ENCODE peak calls at places on chromosomes 4 and X, in four cellular contexts. W is IMR-90, A is A549, U is HepG2. I is an unnamed sample.

GRCh38 chrX:20857746-20858145 is 516.5 kb upstream of the CNKSR2 start:
- DNase-seq in W (no peak), A (no peak), U (no peak), I (no peak)

GRCh38 chrX:22043872-22044271 is 11.7 kb downstream of the PHEX start:
- DNase-seq in W (no peak), A (no peak), U (no peak), I (no peak)

GRCh38 chr4:24382381-24382780 is 202.0 kb downstream of the DHX15 start:
- DNase-seq in W (peak; percentile 78), A (peak; percentile 21), U (peak; percentile 75), I (no peak)

GRCh38 chrX:111460612-111461011 is 48.6 kb upstream of the DCX start:
- DNase-seq in W (no peak), A (no peak), U (no peak), I (no peak)

GRCh38 chr4:64940698-64941097 is 531.4 kb upstream of the TECRL start:
- DNase-seq in W (no peak), A (no peak), U (no peak), I (no peak)

GRCh38 chr4:136009258-136009832 is 1522.9 kb downstream of the PCDH18 start:
- DNase-seq in W (no peak), A (no peak), U (no peak), I (no peak)

GRCh38 chr4:37767546-37767945 is 58.9 kb upstream of the PGM2 start:
- DNase-seq in W (peak; percentile 44), A (no peak), U (peak; percentile 18), I (no peak)

GRCh38 chr4:89284828-89285227 is 22.8 kb downstream of the GPRIN3 start:
- DNase-seq in W (no peak), A (no peak), U (no peak), I (peak; percentile 48)

GRCh38 chrX:47564438-47565085 is 3.6 kb downstream of the ARAF start:
- DNase-seq in W (no peak), A (no peak), U (no peak), I (no peak)

GRCh38 chr4:121936101-121936500 is 15.8 kb downstream of the TRPC3 start:
- DNase-seq in W (peak; percentile 39), A (no peak), U (no peak), I (no peak)

GRCh38 chr4:185112104-185112503 is 31.0 kb upstream of the SLC25A4 start:
- DNase-seq in W (peak; percentile 96), A (peak; percentile 70), U (peak; percentile 31), I (no peak)

GRCh38 chrX:133171962-133172708 is 46.0 kb downstream of the TFDP3 start:
- DNase-seq in W (no peak), A (peak; percentile 1), U (no peak), I (peak; percentile 9)

GRCh38 chrX:133544105-133544504 is 128.8 kb upstream of the GPC4 start:
- DNase-seq in W (peak; percentile 7), A (no peak), U (peak; percentile 65), I (no peak)

GRCh38 chrX:103197721-103198306 is 17.1 kb upstream of the BEX4 start:
- DNase-seq in W (peak; percentile 56), A (no peak), U (no peak), I (no peak)

GRCh38 chr4:140641789-140642439 is 73.2 kb upstream of the UCP1 start:
- DNase-seq in W (no peak), A (no peak), U (peak; percentile 61), I (no peak)

GRCh38 chr4:57190651-57191481 is 80.7 kb upstream of the IGFBP7 start:
- DNase-seq in W (peak; percentile 13), A (peak; percentile 5), U (peak; percentile 18), I (peak; percentile 52)

GRCh38 chrX:16920116-16920515 is 26.3 kb upstream of the REPS2 start:
- DNase-seq in W (no peak), A (no peak), U (no peak), I (no peak)

GRCh38 chr4:24857996-24858395 is 54.8 kb downstream of the CCDC149 start:
- DNase-seq in W (peak; percentile 78), A (no peak), U (no peak), I (no peak)

GRCh38 chr4:140718240-140718639 is 37.9 kb downstream of the TBC1D9 start:
- DNase-seq in W (peak; percentile 59), A (no peak), U (no peak), I (no peak)

GRCh38 chrX:7926501-7926900 is 712 bp downstream of the PNPLA4 start:
- DNase-seq in W (peak; percentile 0), A (no peak), U (no peak), I (no peak)

GRCh38 chr4:153038493-153039311 is 102.6 kb downstream of the FHDC1 start:
- DNase-seq in W (no peak), A (no peak), U (peak; percentile 87), I (no peak)

GRCh38 chr4:75781328-75781727 is 57.0 kb downstream of the USO1 start:
- DNase-seq in W (peak; percentile 49), A (no peak), U (no peak), I (no peak)

GRCh38 chr4:68773699-68774098 is 42.1 kb upstream of the UGT2B10 start:
- DNase-seq in W (no peak), A (no peak), U (no peak), I (no peak)

GRCh38 chr4:38733663-38734062 is 49.1 kb downstream of the TLR10 start:
- DNase-seq in W (no peak), A (no peak), U (no peak), I (no peak)

GRCh38 chrX:81174286-81174685 is 27.4 kb downstream of the HMGN5 start:
- DNase-seq in W (peak; percentile 37), A (no peak), U (peak; percentile 3), I (peak; percentile 9)

GRCh38 chr4:154164931-154165839 is 326.4 kb downstream of the DCHS2 start:
- DNase-seq in W (peak; percentile 77), A (no peak), U (no peak), I (no peak)

GRCh38 chr4:149264093-149264733 is 551.4 kb downstream of the IQCM start:
- DNase-seq in W (peak; percentile 74), A (no peak), U (peak; percentile 50), I (peak; percentile 45)

GRCh38 chrX:107273795-107274194 is 67.4 kb downstream of the DNAAF6 start:
- DNase-seq in W (no peak), A (no peak), U (no peak), I (no peak)

GRCh38 chrX:87525771-87526229 is 8.2 kb downstream of the KLHL4 start:
- DNase-seq in W (peak; percentile 78), A (peak; percentile 18), U (no peak), I (peak; percentile 5)

GRCh38 chr4:121050251-121050650 is 22.1 kb downstream of the NDNF start:
- DNase-seq in W (no peak), A (no peak), U (no peak), I (no peak)

GRCh38 chrX:86171366-86171765 is 23.1 kb downstream of the DACH2 start:
- DNase-seq in W (peak; percentile 64), A (no peak), U (peak; percentile 35), I (peak; percentile 11)

GRCh38 chr4:89273741-89274141 is 33.9 kb downstream of the GPRIN3 start:
- DNase-seq in W (no peak), A (peak; percentile 56), U (no peak), I (no peak)

GRCh38 chrX:140432328-140433025 is 72.4 kb downstream of the SOX3 start:
- DNase-seq in W (no peak), A (no peak), U (no peak), I (no peak)

GRCh38 chr4:23717528-23718248 is 172.2 kb downstream of the PPARGC1A start:
- DNase-seq in W (peak; percentile 31), A (peak; percentile 37), U (peak; percentile 17), I (peak; percentile 71)

GRCh38 chr4:10733486-10733885 is 48.9 kb upstream of the CLNK start:
- DNase-seq in W (no peak), A (no peak), U (no peak), I (no peak)

GRCh38 chr4:5458676-5459075 is 249.7 kb downstream of the EVC2 start:
- DNase-seq in W (no peak), A (no peak), U (no peak), I (no peak)

GRCh38 chr4:79723507-79723906 is 315.5 kb upstream of the GK2 start:
- DNase-seq in W (no peak), A (no peak), U (no peak), I (no peak)

GRCh38 chr4:75696036-75696435 is 22.8 kb upstream of the G3BP2 start:
- DNase-seq in W (no peak), A (no peak), U (no peak), I (no peak)

GRCh38 chr4:19575959-19576358 is 675.7 kb upstream of the SLIT2 start:
- DNase-seq in W (no peak), A (no peak), U (no peak), I (no peak)

GRCh38 chrX:41526925-41527324 is 79.8 kb downstream of the NYX start:
- DNase-seq in W (peak; percentile 65), A (peak; percentile 18), U (no peak), I (no peak)
- TF ChIP-seq MAZ in W (no peak), A (no peak), U (no peak), I (no peak)

GRCh38 chrX:39195156-39195555 is 393.9 kb downstream of the MID1IP1 start:
- DNase-seq in W (no peak), A (no peak), U (no peak), I (no peak)
- TF ChIP-seq MAZ in W (no peak), A (no peak), U (no peak), I (no peak)

GRCh38 chr4:137630252-137630651 is 98.0 kb upstream of the PCDH18 start:
- DNase-seq in W (no peak), A (no peak), U (no peak), I (no peak)
- TF ChIP-seq MAZ in W (no peak), A (no peak), U (no peak), I (no peak)

GRCh38 chr4:31183256-31183655 is 463.1 kb downstream of the PCDH7 start:
- DNase-seq in W (no peak), A (no peak), U (no peak), I (no peak)
- TF ChIP-seq MAZ in W (no peak), A (no peak), U (no peak), I (no peak)

DNA sequence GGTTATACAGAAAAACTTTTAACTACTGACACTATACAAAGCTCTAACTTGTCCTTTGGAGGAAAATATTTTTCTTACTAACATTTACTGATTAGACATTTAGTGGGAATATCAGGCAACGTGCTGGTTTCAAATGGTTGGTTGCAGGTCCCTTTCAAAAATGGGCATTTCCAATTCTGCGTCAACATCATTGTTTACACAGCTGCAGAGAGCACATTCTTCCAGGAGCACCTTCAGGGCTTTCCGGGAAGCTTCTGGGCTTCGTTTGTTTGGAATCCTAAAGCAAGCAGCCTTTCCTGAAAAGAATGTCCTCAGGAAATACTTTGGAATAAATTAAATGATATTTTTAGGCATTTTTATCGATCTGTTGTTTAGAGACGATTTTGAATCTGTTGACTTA is 289.7 kb downstream of the TRIML1 start:
- DNase-seq in W (peak; percentile 64), A (peak; percentile 36), U (no peak), I (no peak)
- TF ChIP-seq MAZ in W (no peak), A (no peak), U (no peak), I (no peak)

GRCh38 chrX:155216940-155217450 is 735 bp downstream of the VBP1 start:
- DNase-seq in W (peak; percentile 4), A (no peak), U (no peak), I (no peak)
- TF ChIP-seq MAZ in W (no peak), A (no peak), U (no peak), I (no peak)

DNA sequence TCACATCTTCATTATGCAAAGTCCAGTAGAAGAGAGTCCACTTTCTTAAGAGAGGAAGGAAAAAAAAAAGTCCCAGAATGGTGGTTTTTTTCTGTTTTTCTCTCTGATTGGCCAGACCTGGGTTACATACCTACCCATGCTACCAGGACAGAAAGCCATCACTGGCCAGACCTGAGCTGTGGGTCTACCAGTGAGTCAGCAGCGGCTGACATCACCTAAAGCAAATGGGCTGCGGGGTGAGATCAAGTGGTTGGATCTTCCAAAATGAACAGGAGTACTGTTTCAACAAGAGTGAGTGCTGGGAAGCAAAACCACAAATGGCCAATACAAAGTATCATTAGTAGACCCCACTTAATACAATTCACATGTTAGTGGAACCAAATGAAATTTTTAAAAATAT is 1.6 kb upstream of the NDST3 start:
- DNase-seq in W (peak; percentile 20), A (no peak), U (no peak), I (no peak)
- TF ChIP-seq MAZ in W (no peak), A (no peak), U (no peak), I (no peak)

I was measured in K562.